ENCODE peak calls at places on chromosomes 3 and 15, in seven cellular contexts. T, M, S, N, Y, J and A are unnamed samples.

GRCh38 chr15:33068531-33068990 is 126.0 kb downstream of the FMN1 start:
- DNase-seq in T (peak; percentile 53), M (no peak), S (peak; percentile 78), N (no peak), Y (peak; percentile 17), J (no peak), A (peak; percentile 57)

GRCh38 chr15:79088426-79089205 is 2.0 kb downstream of the RASGRF1 start:
- DNase-seq in T (peak; percentile 17), M (no peak), S (no peak), N (no peak), Y (no peak), J (no peak), A (no peak)

GRCh38 chr3:196793224-196793623 is 53.6 kb downstream of the PAK2 start:
- DNase-seq in T (peak; percentile 34), M (no peak), S (peak; percentile 98), N (peak; percentile 97), Y (peak; percentile 80), J (no peak), A (peak; percentile 80)

GRCh38 chr3:102194760-102195159 is 240.1 kb upstream of the ZPLD1 start:
- DNase-seq in T (no peak), M (no peak), S (no peak), N (no peak), Y (no peak), J (no peak), A (no peak)

GRCh38 chr3:128242818-128243601 is 89.7 kb downstream of the EEFSEC start:
- DNase-seq in T (no peak), M (no peak), S (no peak), N (peak; percentile 19), Y (peak; percentile 46), J (no peak), A (no peak)

GRCh38 chr3:170730071-170730812 is 139.8 kb downstream of the RPL22L1 start:
- DNase-seq in T (no peak), M (no peak), S (peak; percentile 67), N (no peak), Y (peak; percentile 26), J (no peak), A (no peak)

GRCh38 chr3:182909318-182910040 is 70.9 kb downstream of the DCUN1D1 start:
- DNase-seq in T (no peak), M (no peak), S (peak; percentile 37), N (no peak), Y (peak; percentile 37), J (no peak), A (no peak)

GRCh38 chr3:155859859-155860258 is 5.6 kb upstream of the SLC33A1 start:
- DNase-seq in T (no peak), M (no peak), S (no peak), N (peak; percentile 18), Y (peak; percentile 22), J (no peak), A (no peak)

GRCh38 chr3:104952160-104952559 is 414.5 kb upstream of the ALCAM start:
- DNase-seq in T (no peak), M (no peak), S (no peak), N (no peak), Y (no peak), J (no peak), A (no peak)

GRCh38 chr15:96407482-96407881 is 77.0 kb downstream of the NR2F2 start:
- DNase-seq in T (no peak), M (no peak), S (no peak), N (no peak), Y (no peak), J (no peak), A (no peak)

GRCh38 chr3:105518806-105519418 is 152.2 kb downstream of the ALCAM start:
- DNase-seq in T (no peak), M (peak; percentile 48), S (peak; percentile 67), N (peak; percentile 73), Y (peak; percentile 68), J (no peak), A (peak; percentile 28)

GRCh38 chr3:30355622-30356021 is 250.8 kb upstream of the TGFBR2 start:
- DNase-seq in T (no peak), M (no peak), S (no peak), N (peak; percentile 16), Y (no peak), J (no peak), A (no peak)

GRCh38 chr3:107064445-107065060 is 312.7 kb upstream of the CCDC54 start:
- DNase-seq in T (peak; percentile 66), M (peak; percentile 81), S (peak; percentile 88), N (peak; percentile 78), Y (peak; percentile 75), J (peak; percentile 31), A (peak; percentile 66)

GRCh38 chr3:48404440-48405342 is 25.2 kb downstream of the PLXNB1 start:
- DNase-seq in T (peak; percentile 23), M (no peak), S (no peak), N (no peak), Y (no peak), J (no peak), A (no peak)

GRCh38 chr3:16290007-16290826 is 25.2 kb downstream of the OXNAD1 start:
- DNase-seq in T (no peak), M (peak; percentile 23), S (peak; percentile 44), N (peak; percentile 67), Y (peak; percentile 65), J (no peak), A (peak; percentile 67)

GRCh38 chr3:66406186-66406585 is 94.6 kb downstream of the LRIG1 start:
- DNase-seq in T (no peak), M (no peak), S (no peak), N (no peak), Y (no peak), J (no peak), A (no peak)

GRCh38 chr3:122390665-122391064 is 6.7 kb downstream of the FAM162A start:
- DNase-seq in T (no peak), M (no peak), S (peak; percentile 11), N (peak; percentile 3), Y (no peak), J (no peak), A (no peak)

GRCh38 chr3:133992951-133993595 is 36.7 kb downstream of the SLCO2A1 start:
- DNase-seq in T (peak; percentile 17), M (no peak), S (no peak), N (no peak), Y (no peak), J (no peak), A (no peak)
- H3K18ac ChIP-seq in T (no peak overlapping the region), M (peak overlapping the region; percentile 61), S (peak overlapping the region; percentile 2), N (no peak overlapping the region), Y (no peak overlapping the region), J (no peak overlapping the region), A (peak overlapping the region; percentile 20)

DNA sequence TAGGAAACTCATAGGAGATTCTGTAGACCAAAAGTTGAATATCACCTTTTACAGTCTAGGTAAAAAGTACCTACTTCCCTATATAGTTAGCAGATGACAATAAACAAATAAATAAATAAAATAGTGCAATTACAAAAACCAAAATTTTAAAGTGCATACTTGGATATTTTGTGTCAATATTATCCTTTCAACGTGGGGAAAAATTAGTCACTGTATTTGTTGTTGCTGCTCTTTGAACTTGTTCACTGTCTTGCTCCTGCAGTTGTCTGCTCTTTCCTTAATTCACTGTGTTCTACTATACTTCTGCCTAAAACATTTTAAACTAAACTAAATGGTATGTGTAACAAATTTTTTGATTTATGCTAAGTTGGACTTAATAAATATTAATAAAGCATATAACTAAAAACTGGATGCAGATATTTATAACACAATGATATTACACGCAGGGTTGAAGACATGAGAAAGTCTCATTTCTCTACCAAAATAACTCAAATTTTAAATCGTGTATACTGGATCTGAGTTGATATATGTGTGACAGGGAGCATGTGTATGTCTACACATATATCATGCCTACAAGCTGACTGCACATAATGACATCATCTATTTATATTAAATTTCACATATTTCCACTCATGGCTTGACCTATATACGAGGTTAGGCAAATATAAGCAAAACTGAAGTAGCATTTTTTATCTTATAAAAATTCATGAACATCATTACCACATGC is 888.8 kb downstream of the ROBO1 start:
- DNase-seq in T (no peak), M (no peak), S (no peak), N (no peak), Y (no peak), J (no peak), A (no peak)
- H3K18ac ChIP-seq in T (no peak overlapping the region), M (no peak overlapping the region), S (no peak overlapping the region), N (no peak overlapping the region), Y (no peak overlapping the region), J (no peak overlapping the region), A (no peak overlapping the region)

DNA sequence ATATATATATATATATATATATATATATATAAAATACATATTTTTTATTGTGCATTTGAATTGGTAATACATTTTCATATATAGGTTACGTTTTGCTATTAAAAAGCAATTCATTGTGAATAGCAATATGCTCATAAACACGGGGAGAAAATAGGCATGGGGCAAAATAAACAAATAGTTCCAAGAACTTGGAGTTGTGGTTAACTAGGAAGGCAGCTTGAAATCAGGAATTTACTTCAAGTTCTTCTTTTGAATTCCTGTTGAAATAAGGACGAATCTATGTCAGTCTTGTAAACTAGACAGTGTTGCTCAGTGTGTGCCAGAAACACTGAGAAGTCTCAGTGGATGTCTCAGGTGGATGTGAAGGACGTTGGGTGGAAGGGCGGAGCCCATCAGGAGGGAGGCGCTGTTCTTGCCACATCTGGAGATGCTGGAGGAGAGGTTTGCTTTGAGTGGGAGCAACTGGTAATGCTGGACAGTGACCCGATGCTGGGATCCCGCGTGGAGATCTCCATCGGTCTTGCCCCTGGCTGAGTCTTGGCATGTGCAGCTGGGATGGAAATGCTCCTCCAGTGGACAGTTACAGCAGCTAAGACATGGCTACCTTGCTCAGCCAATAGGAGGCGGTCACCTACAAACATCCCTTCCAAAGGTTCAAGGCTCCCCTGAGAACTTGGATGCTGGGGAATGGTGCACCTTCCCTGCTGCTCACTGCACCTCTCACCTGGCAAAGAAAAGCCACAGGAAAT is 2.5 kb downstream of the IL16 start:
- DNase-seq in T (no peak), M (no peak), S (no peak), N (no peak), Y (no peak), J (no peak), A (no peak)
- H3K18ac ChIP-seq in T (no peak overlapping the region), M (no peak overlapping the region), S (no peak overlapping the region), N (no peak overlapping the region), Y (no peak overlapping the region), J (no peak overlapping the region), A (no peak overlapping the region)

GRCh38 chr15:48472756-48473155 is 141.5 kb downstream of the DUT start:
- DNase-seq in T (no peak), M (no peak), S (no peak), N (peak; percentile 58), Y (peak; percentile 65), J (no peak), A (no peak)

GRCh38 chr15:48470096-48470495 is 138.9 kb downstream of the DUT start:
- DNase-seq in T (no peak), M (no peak), S (no peak), N (no peak), Y (peak; percentile 43), J (no peak), A (no peak)

GRCh38 chr15:48469681-48470080 is 138.5 kb downstream of the DUT start:
- DNase-seq in T (no peak), M (no peak), S (no peak), N (no peak), Y (peak; percentile 61), J (no peak), A (no peak)

GRCh38 chr15:48469271-48469670 is 138.0 kb downstream of the DUT start:
- DNase-seq in T (no peak), M (no peak), S (no peak), N (no peak), Y (peak; percentile 20), J (no peak), A (peak; percentile 10)

DNA sequence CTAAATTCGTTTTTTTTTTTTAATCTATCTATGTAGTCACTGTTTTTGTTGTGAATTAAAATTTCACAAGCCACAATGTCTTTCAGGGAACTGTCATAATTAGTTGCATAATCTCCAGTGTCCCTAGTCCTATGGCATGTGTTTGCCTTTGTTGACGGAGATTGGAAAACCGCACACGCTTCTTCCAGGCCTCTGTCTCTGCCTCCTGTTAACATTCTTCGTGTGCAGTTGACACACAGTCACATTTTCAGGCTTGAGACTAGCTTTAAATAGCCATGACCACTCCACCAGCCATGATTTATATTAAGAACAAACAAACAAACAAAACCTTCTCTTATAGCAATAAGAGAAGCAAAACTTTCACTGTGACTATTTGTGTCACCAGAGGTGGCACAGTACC is 139.8 kb downstream of the DUT start:
- DNase-seq in T (no peak), M (no peak), S (no peak), N (no peak), Y (peak; percentile 82), J (no peak), A (no peak)
- H3K18ac ChIP-seq in T (no peak overlapping the region), M (no peak overlapping the region), S (no peak overlapping the region), N (no peak overlapping the region), Y (no peak overlapping the region), J (no peak overlapping the region), A (no peak overlapping the region)